ENCODE peak calls at places on chromosomes 2 and 18, in five cellular contexts. W is germinal center; Z is HepG2; S is stimulated activated CD8-positive, alpha-beta memory T cell treated with anti-CD3 and anti-CD28 coated beads, Interleukin-7, amount 100 ng/mL, for 48 hours; Q is stimulated activated CD4-positive, alpha-beta T cell treated with anti-CD3 and anti-CD28 coated beads, Interleukin-1b, Interleukin-23, amount 100 ng/mL, for 24 hours. G is an unnamed sample.

GRCh38 chr2:37858197-37858711 is 66.8 kb upstream of the RMDN2 start:
- DNase-seq in W (no peak), Z (no peak), S (no peak), Q (no peak), G (no peak)

GRCh38 chr2:179528576-179529069 is 264.0 kb upstream of the SESTD1 start:
- DNase-seq in W (no peak), Z (peak), S (no peak), Q (no peak), G (no peak)

GRCh38 chr2:179946810-179947485 is 60.1 kb downstream of the CWC22 start:
- DNase-seq in W (no peak), Z (no peak), S (no peak), Q (no peak), G (no peak)

GRCh38 chr2:176503760-176504159 is 234.5 kb downstream of the MTX2 start:
- DNase-seq in W (no peak), Z (no peak), S (no peak), Q (no peak), G (no peak)

GRCh38 chr2:120444691-120445240 is 98.8 kb downstream of the INHBB start:
- DNase-seq in W (no peak), Z (no peak), S (no peak), Q (no peak), G (no peak)

GRCh38 chr2:219901155-219901554 is 273.7 kb downstream of the SLC4A3 start:
- DNase-seq in W (peak), Z (no peak), S (no peak), Q (no peak), G (no peak)

GRCh38 chr2:211085056-211085680 is 528.8 kb downstream of the CPS1 start:
- DNase-seq in W (peak), Z (peak), S (no peak), Q (no peak), G (no peak)

GRCh38 chr2:28821295-28821958 is 10.8 kb downstream of the SPDYA start:
- DNase-seq in W (peak), Z (peak), S (peak), Q (peak), G (peak)

GRCh38 chr2:219453691-219454131 is 19.1 kb downstream of the SPEG start:
- DNase-seq in W (no peak), Z (no peak), S (no peak), Q (no peak), G (no peak)

GRCh38 chr2:224775638-224776037 is 59.5 kb upstream of the CCDC195 start:
- DNase-seq in W (no peak), Z (no peak), S (no peak), Q (no peak), G (no peak)

GRCh38 chr2:157319795-157320194 is 5.8 kb downstream of the ERMN start:
- DNase-seq in W (no peak), Z (no peak), S (no peak), Q (no peak), G (no peak)

GRCh38 chr18:3758531-3758930 is 308.6 kb downstream of the TGIF1 start:
- DNase-seq in W (no peak), Z (no peak), S (no peak), Q (no peak), G (no peak)

GRCh38 chr2:127629637-127630036 is 16.3 kb upstream of the GPR17 start:
- DNase-seq in W (no peak), Z (no peak), S (no peak), Q (no peak), G (no peak)

GRCh38 chr2:128444816-128445532 is 126.3 kb upstream of the HS6ST1 start:
- DNase-seq in W (no peak), Z (no peak), S (no peak), Q (no peak), G (no peak)

GRCh38 chr2:20035961-20036666 is 15.3 kb downstream of the LAPTM4A start:
- DNase-seq in W (peak), Z (no peak), S (no peak), Q (no peak), G (no peak)

GRCh38 chr2:117983040-117983439 is 30.8 kb downstream of the CCDC93 start:
- DNase-seq in W (no peak), Z (no peak), S (no peak), Q (no peak), G (no peak)

GRCh38 chr2:10119601-10120157 is 2.9 kb upstream of the RRM2 start:
- DNase-seq in W (no peak), Z (no peak), S (no peak), Q (no peak), G (no peak)

GRCh38 chr18:49135871-49136270 is 185.1 kb upstream of the SMAD7 start:
- DNase-seq in W (no peak), Z (peak), S (no peak), Q (no peak), G (no peak)

GRCh38 chr2:166494140-166494544 is at the start of gene SCN7A:
- DNase-seq in W (no peak), Z (no peak), S (no peak), Q (no peak), G (no peak)

GRCh38 chr2:121860033-121860810 is 104.8 kb downstream of the TSN start:
- DNase-seq in W (no peak), Z (no peak), S (no peak), Q (no peak), G (no peak)

GRCh38 chr2:229642371-229642770 is 72.0 kb downstream of the DNER start:
- DNase-seq in W (no peak), Z (no peak), S (no peak), Q (no peak), G (no peak)

GRCh38 chr2:76268928-76269327 is 558.2 kb upstream of the GCFC2 start:
- DNase-seq in W (no peak), Z (no peak), S (no peak), Q (no peak), G (no peak)

GRCh38 chr2:61018798-61019197 is 743 bp upstream of the PUS10 start:
- DNase-seq in W (no peak), Z (no peak), S (no peak), Q (no peak), G (no peak)

GRCh38 chr2:158783923-158784322 is 11.2 kb upstream of the DAPL1 start:
- DNase-seq in W (no peak), Z (no peak), S (no peak), Q (no peak), G (no peak)

GRCh38 chr2:208406474-208407451 is at the start of gene PTH2R:
- DNase-seq in W (no peak), Z (no peak), S (no peak), Q (no peak), G (no peak)

GRCh38 chr2:122794100-122794499 is 1038.6 kb downstream of the TSN start:
- DNase-seq in W (no peak), Z (no peak), S (no peak), Q (no peak), G (no peak)

GRCh38 chr2:173371023-173371422 is 16.4 kb downstream of the CDCA7 start:
- DNase-seq in W (no peak), Z (no peak), S (no peak), Q (no peak), G (no peak)

GRCh38 chr2:39913648-39914456 is 134.8 kb upstream of the THUMPD2 start:
- DNase-seq in W (peak), Z (peak), S (no peak), Q (no peak), G (no peak)

GRCh38 chr2:96163768-96164429 is 18.7 kb upstream of the DUSP2 start:
- DNase-seq in W (peak), Z (no peak), S (peak), Q (no peak), G (peak)

GRCh38 chr2:97645112-97645699 is 656 bp upstream of the COX5B start:
- DNase-seq in W (peak), Z (no peak), S (no peak), Q (no peak), G (no peak)

GRCh38 chr2:219631406-219631891 is 4.0 kb downstream of the SLC4A3 start:
- DNase-seq in W (no peak), Z (no peak), S (no peak), Q (no peak), G (no peak)

GRCh38 chr2:225328192-225328591 is 71.3 kb upstream of the NYAP2 start:
- DNase-seq in W (no peak), Z (peak), S (no peak), Q (no peak), G (no peak)

GRCh38 chr2:71963295-71963694 is 184.4 kb downstream of the CYP26B1 start:
- DNase-seq in W (no peak), Z (no peak), S (no peak), Q (no peak), G (no peak)

GRCh38 chr2:118056165-118056534 is 32.1 kb upstream of the INSIG2 start:
- DNase-seq in W (peak), Z (no peak), S (no peak), Q (no peak), G (no peak)

G was measured in activated CD4-positive, alpha-beta T cell treated with anti-CD3 and anti-CD28 coated beads, Interleukin-2, amount 50 U/mL, for 24 hours.